ENCODE peak calls at places on chromosomes 11 and 22, in six cellular contexts. R is tibial nerve, G is lower leg skin, E is progenitor cell of endocrine pancreas, Q is GM20000, K is AG04450. A is an unnamed sample.

GRCh38 chr11:88414385-88414861 is 76.9 kb upstream of the CTSC start:
- DNase-seq in R (peak), G (peak), E (no peak), Q (peak), K (no peak), A (no peak)

GRCh38 chr11:76250520-76251222 is 44.4 kb upstream of the WNT11 start:
- DNase-seq in R (no peak), G (no peak), E (no peak), Q (no peak), K (no peak), A (no peak)

GRCh38 chr11:76456571-76456970 is 11.8 kb downstream of the EMSY start:
- DNase-seq in R (no peak), G (no peak), E (no peak), Q (no peak), K (no peak), A (no peak)

GRCh38 chr11:92388380-92388779 is 163.8 kb downstream of the FAT3 start:
- DNase-seq in R (no peak), G (no peak), E (no peak), Q (no peak), K (no peak), A (no peak)

GRCh38 chr11:27290261-27290660 is 72.8 kb downstream of the CCDC34 start:
- DNase-seq in R (no peak), G (peak), E (no peak), Q (no peak), K (no peak), A (no peak)

GRCh38 chr22:33083212-33083611 is 25.0 kb upstream of the SYN3 start:
- DNase-seq in R (no peak), G (no peak), E (no peak), Q (peak), K (no peak), A (no peak)

GRCh38 chr22:27125539-27125938 is 468.2 kb downstream of the MIAT start:
- DNase-seq in R (no peak), G (no peak), E (no peak), Q (no peak), K (no peak), A (no peak)

GRCh38 chr22:23012081-23012622 is 58.2 kb upstream of the GNAZ start:
- DNase-seq in R (no peak), G (no peak), E (no peak), Q (peak), K (no peak), A (no peak)

GRCh38 chr11:61567286-61568061 is 13.4 kb downstream of the SYT7 start:
- DNase-seq in R (peak), G (peak), E (peak), Q (peak), K (peak), A (peak)

GRCh38 chr22:31526275-31526674 is 29.9 kb downstream of the SFI1 start:
- DNase-seq in R (no peak), G (no peak), E (no peak), Q (no peak), K (no peak), A (no peak)

GRCh38 chr22:26016916-26017315 is 152.3 kb upstream of the SEZ6L start:
- DNase-seq in R (no peak), G (no peak), E (no peak), Q (no peak), K (no peak), A (no peak)

GRCh38 chr22:22103078-22103593 is 120.5 kb upstream of the TOP3B start:
- DNase-seq in R (no peak), G (no peak), E (no peak), Q (no peak), K (no peak), A (no peak)

GRCh38 chr11:123212406-123212805 is 17.4 kb upstream of the CLMP start:
- DNase-seq in R (no peak), G (no peak), E (no peak), Q (no peak), K (no peak), A (no peak)

GRCh38 chr11:68002943-68003845 is 703 bp downstream of the UNC93B1 start:
- DNase-seq in R (no peak), G (no peak), E (no peak), Q (peak), K (no peak), A (peak)

GRCh38 chr22:19218541-19219233 is 40.2 kb upstream of the SLC25A1 start:
- DNase-seq in R (no peak), G (no peak), E (no peak), Q (no peak), K (no peak), A (no peak)

GRCh38 chr11:107538239-107538638 is 27.3 kb downstream of the ALKBH8 start:
- DNase-seq in R (no peak), G (no peak), E (no peak), Q (no peak), K (no peak), A (no peak)

GRCh38 chr11:129709801-129710398 is 105.7 kb upstream of the TMEM45B start:
- DNase-seq in R (no peak), G (no peak), E (no peak), Q (no peak), K (no peak), A (no peak)

GRCh38 chr22:26684173-26684572 is 26.8 kb downstream of the MIAT start:
- DNase-seq in R (no peak), G (no peak), E (no peak), Q (no peak), K (no peak), A (no peak)

GRCh38 chr11:70032943-70033710 is 45.0 kb upstream of the ANO1 start:
- DNase-seq in R (no peak), G (no peak), E (no peak), Q (no peak), K (no peak), A (no peak)

GRCh38 chr11:6606471-6607189 is 3.1 kb downstream of the ILK start:
- DNase-seq in R (peak), G (peak), E (peak), Q (peak), K (peak), A (peak)

GRCh38 chr11:6603287-6604080 is at the start of the genes ILK and RRP8:
- DNase-seq in R (peak), G (peak), E (peak), Q (peak), K (peak), A (peak)

GRCh38 chr11:6607190-6607635 is 3.6 kb downstream of the ILK start:
- DNase-seq in R (no peak), G (peak), E (no peak), Q (no peak), K (no peak), A (no peak)

GRCh38 chr11:6602096-6602940 is 1.1 kb downstream of the RRP8 start:
- DNase-seq in R (peak), G (peak), E (no peak), Q (no peak), K (no peak), A (no peak)

DNA sequence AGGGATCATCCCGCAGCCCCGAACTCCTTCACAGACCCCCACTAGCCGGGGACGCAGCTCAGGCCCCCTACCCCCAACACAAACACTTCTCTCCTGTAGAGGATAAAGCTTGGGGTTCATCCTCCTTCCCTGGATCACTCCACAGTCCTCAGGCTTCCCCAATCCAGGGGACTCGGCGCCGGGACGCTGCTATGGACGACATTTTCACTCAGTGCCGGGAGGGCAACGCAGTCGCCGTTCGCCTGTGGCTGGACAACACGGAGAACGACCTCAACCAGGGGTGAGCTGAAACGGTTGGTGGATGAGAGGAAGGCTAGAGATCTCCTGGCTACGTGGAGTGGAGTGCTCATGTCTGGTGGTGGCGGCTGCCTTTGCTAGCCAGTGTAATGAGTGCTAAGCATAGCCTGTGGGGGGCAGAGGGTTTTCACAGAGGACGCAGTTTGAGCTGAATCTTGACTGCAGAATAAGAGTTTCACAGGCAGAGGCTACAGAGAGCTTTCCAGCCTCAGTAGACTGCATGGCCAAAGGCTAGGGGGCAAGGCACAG is 580 bp downstream of the ILK start:
- DNase-seq in R (peak), G (peak), E (no peak), Q (peak), K (no peak), A (peak)
- TF ChIP-seq CTCF in R (no peak), G (no peak), E (no peak), Q (peak), K (peak), A (no peak)

GRCh38 chr11:117942255-117942654 is 13.1 kb upstream of the TMPRSS13 start:
- DNase-seq in R (no peak), G (no peak), E (no peak), Q (no peak), K (no peak), A (no peak)

GRCh38 chr11:117946842-117947526 is 17.8 kb upstream of the TMPRSS13 start:
- DNase-seq in R (peak), G (peak), E (peak), Q (peak), K (peak), A (peak)

GRCh38 chr11:117944554-117944953 is 15.4 kb upstream of the TMPRSS13 start:
- DNase-seq in R (no peak), G (no peak), E (no peak), Q (peak), K (no peak), A (no peak)

GRCh38 chr11:117946196-117946841 is 17.1 kb upstream of the TMPRSS13 start:
- DNase-seq in R (no peak), G (no peak), E (no peak), Q (no peak), K (no peak), A (no peak)

DNA sequence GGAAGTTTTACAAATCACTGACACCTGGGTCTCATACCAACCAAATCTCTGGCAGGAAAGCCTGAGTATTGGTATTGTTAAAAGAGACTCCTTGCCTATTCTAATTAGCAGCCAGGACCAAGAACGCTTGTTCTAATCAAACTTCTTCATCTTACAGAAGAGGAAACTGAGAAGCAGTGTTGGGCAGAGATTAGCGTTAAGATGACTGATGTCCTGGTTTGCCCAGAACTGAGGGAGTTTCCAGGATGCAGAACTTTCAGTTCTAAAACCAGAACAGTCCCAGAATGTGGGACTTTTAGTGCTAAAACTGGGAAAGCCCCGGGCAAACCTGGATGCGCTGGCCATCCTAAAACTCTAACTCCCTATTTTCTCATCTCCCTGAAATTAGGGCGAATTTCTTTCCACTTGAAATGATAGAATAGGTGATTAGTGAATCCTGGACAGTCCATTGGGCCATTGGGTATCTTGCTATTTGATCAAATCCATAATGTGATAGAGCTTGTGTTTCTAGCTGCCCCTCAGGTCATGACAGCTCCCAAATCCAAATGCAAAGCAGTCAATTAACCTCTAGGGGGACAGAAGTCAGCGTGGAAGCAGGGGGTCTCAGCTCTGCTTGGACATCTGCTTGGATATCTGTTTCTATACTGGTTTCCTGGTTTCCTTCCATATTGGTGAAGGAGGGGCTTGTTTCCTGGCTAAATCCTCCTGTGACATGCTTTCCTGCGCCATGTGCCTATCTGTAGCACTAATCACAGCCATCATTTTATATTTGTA is 16.0 kb upstream of the TMPRSS13 start:
- DNase-seq in R (no peak), G (no peak), E (no peak), Q (peak), K (no peak), A (no peak)
- TF ChIP-seq CTCF in R (no peak), G (no peak), E (peak), Q (no peak), K (no peak), A (no peak)

GRCh38 chr11:3022982-3023381 is 30.9 kb upstream of the NAP1L4 start:
- DNase-seq in R (no peak), G (no peak), E (no peak), Q (no peak), K (peak), A (no peak)

GRCh38 chr11:3020011-3020410 is 27.9 kb upstream of the NAP1L4 start:
- DNase-seq in R (no peak), G (no peak), E (no peak), Q (no peak), K (no peak), A (no peak)

GRCh38 chr11:3022300-3022967 is 30.3 kb upstream of the NAP1L4 start:
- DNase-seq in R (no peak), G (no peak), E (no peak), Q (peak), K (peak), A (no peak)

GRCh38 chr11:3016861-3017260 is 24.7 kb upstream of the NAP1L4 start:
- DNase-seq in R (no peak), G (no peak), E (no peak), Q (no peak), K (no peak), A (no peak)

GRCh38 chr11:3021125-3021524 is 29.0 kb upstream of the NAP1L4 start:
- DNase-seq in R (no peak), G (no peak), E (peak), Q (peak), K (no peak), A (no peak)
- TF ChIP-seq CTCF in R (peak), G (no peak), E (peak), Q (peak), K (peak), A (peak)

DNA sequence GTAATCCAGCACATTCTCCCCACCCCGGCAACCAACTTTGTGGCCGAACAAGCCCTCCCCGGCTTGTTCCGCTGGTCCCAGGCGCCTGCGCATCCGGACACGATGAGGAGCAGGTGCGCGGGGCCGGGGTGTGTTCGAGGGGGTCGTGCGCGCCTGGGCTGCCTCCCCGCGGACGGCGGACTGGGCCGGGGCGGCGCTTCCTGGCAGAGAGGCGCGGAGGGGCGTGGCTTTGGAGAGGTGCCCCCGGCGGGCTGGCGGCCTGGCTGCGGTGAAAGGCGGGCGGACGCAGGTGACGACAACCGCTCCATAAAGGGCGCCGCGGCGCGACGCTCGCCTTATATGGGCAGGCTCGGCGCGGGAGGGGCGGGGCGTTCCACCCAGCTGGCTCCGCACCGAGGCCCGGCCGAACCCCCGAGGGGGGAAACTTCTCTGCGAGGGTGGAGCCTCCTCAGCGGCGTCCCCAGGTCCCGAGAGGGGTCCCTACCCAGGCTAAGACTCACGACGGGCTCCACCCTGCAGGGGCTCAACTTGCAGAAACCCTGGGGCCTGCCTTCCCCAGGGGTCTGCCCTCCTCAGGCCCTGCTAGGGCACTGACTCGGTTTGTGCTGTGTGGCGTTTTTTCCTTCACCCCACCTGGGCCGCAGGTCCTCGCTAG is 26.4 kb downstream of the TXN2 start:
- DNase-seq in R (peak), G (peak), E (peak), Q (peak), K (peak), A (peak)
- TF ChIP-seq CTCF in R (no peak), G (no peak), E (peak), Q (no peak), K (peak), A (no peak)

DNA sequence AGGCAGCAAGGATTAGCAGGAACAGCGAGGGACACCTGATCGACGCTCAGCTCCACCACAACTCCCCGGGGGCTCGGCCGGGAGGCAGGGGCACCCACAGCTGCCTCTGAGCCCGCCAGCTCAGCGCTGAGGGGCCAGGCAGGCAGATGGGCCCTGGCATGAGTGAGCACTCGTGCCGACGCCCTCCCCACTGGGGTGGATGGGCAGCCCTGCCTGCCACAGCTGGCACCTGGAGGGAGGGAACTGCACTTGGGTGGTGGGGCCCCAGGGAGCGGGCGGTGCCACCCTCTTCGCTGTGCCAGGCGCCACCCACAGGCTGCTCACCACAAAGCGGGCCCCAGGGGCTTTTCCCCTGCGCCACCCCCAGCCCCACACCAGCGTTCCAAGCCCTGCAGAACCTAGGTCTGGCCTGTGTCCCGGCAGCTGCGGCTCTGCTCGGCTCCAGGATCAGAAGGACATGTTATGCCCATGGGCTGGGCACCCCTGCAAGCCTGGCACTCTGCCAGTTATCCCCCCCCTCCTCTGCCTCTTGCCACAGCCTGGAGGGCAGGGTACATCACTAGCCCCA is 28.8 kb downstream of the WNT7B start:
- DNase-seq in R (no peak), G (no peak), E (no peak), Q (no peak), K (no peak), A (no peak)
- TF ChIP-seq CTCF in R (no peak), G (no peak), E (no peak), Q (no peak), K (no peak), A (no peak)

DNA sequence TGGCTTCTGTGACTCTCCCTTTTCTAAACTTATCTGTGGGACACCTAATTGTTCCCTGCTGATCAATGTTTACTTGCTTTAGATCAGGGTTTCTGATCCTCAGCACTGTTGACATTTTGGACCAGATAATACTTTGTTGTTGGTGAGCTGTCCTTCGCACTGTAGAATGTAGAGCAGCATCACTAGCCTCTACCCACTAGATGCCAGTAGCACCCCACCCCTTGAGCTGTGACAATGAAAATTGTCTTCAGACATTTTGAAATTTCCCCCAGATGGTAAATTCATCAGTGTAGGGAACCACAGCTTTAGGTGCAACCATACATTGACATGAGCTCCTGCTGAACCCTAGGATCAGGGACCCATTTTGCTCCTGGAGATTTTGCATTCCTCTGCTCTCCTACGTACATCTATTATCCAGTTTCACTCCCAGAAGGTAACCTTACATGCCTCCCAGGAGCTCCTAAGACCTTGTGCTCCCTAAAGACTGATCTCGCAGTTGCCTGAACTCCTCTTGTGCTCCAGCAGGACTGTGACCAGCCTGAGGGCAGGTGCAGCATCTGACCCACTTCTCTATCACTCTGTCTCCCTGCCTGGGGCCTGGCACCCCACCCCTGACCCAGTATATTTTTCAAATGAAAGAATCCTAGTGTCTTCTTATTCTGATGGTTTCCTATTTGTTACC is 107.8 kb downstream of the FAR1 start:
- DNase-seq in R (no peak), G (no peak), E (no peak), Q (no peak), K (no peak), A (no peak)
- TF ChIP-seq CTCF in R (no peak), G (no peak), E (peak), Q (no peak), K (no peak), A (no peak)

DNA sequence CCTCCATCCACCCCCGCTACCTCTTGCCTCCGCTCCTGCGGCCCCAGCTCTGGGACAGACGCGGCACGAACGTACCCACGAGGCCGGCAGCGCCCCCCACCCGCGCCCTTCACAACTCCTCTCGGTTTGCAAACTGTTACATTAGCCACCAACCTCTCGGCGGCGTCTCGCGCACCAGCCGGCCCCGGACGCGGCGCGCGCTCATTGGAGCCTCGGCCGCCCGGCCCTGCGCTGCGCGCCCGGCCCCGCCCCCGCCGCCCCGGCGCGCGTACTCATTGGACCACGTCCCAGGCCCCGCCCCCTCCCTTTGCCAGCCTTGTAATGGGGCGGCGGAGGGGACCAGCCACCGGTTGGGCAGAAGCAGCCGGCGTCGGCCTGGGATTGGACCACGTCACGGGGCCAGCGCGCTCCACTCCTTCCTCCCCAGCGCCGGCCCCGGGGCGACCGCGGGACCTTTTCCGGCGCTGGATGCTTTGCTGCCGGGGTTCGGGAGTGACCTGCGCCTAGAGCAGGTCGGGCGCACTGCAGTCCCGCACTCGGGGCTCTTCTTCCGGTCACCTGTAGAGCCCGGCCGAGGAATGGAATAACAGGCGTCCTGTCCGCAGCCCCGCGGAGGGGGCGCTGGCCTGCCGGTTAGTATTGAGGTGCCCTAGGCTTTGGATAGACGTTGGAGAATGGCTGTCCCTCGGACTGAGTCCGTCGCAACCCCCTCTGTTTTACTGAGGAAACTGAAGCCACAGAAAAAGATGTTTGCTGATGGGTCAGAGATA is at the start of gene HYOU1:
- DNase-seq in R (peak), G (peak), E (peak), Q (peak), K (peak), A (peak)
- TF ChIP-seq CTCF in R (peak), G (peak), E (peak), Q (no peak), K (peak), A (no peak)

A was measured in natural killer cell.